ENCODE peak calls at places on chromosomes 1 and 21, in eight cellular contexts. One of them, this sample, is unnamed. For H3K9me3, the result is how much of the 10 kb centered on the place peaks cover.

GRCh38 chr1:53594391-53595180 is 135.4 kb downstream of the DMRTB1 start:
- DNase-seq in pancreas: no peak
- DNase-seq in psoas muscle: no peak
- DNase-seq in CD8-positive, alpha-beta T cell: no peak
- DNase-seq in SK-N-SH: no peak
- DNase-seq in esophagus squamous epithelium: no peak
- DNase-seq in suprapubic skin: no peak
- DNase-seq in A673: no peak
- DNase-seq in this sample: no peak

GRCh38 chr1:189619682-189620332 is 857.9 kb downstream of the BRINP3 start:
- DNase-seq in pancreas: no peak
- DNase-seq in psoas muscle: no peak
- DNase-seq in CD8-positive, alpha-beta T cell: no peak
- DNase-seq in SK-N-SH: no peak
- DNase-seq in esophagus squamous epithelium: no peak
- DNase-seq in suprapubic skin: no peak
- DNase-seq in A673: peak
- DNase-seq in this sample: no peak

GRCh38 chr1:219927956-219928790 is at the start of gene SLC30A10:
- DNase-seq in pancreas: peak
- DNase-seq in psoas muscle: no peak
- DNase-seq in CD8-positive, alpha-beta T cell: no peak
- DNase-seq in SK-N-SH: peak
- DNase-seq in esophagus squamous epithelium: no peak
- DNase-seq in suprapubic skin: no peak
- DNase-seq in A673: peak
- DNase-seq in this sample: no peak

GRCh38 chr1:205226868-205227583 is 720 bp upstream of the TMCC2 start:
- DNase-seq in pancreas: no peak
- DNase-seq in psoas muscle: no peak
- DNase-seq in CD8-positive, alpha-beta T cell: no peak
- DNase-seq in SK-N-SH: peak
- DNase-seq in esophagus squamous epithelium: no peak
- DNase-seq in suprapubic skin: no peak
- DNase-seq in A673: peak
- DNase-seq in this sample: no peak

GRCh38 chr1:246703581-246703980 is 20.6 kb upstream of the SCCPDH start:
- DNase-seq in pancreas: no peak
- DNase-seq in psoas muscle: no peak
- DNase-seq in CD8-positive, alpha-beta T cell: no peak
- DNase-seq in SK-N-SH: no peak
- DNase-seq in esophagus squamous epithelium: no peak
- DNase-seq in suprapubic skin: no peak
- DNase-seq in A673: peak
- DNase-seq in this sample: no peak

GRCh38 chr1:47866631-47867446 is 130.3 kb downstream of the TRABD2B start:
- DNase-seq in pancreas: no peak
- DNase-seq in psoas muscle: no peak
- DNase-seq in CD8-positive, alpha-beta T cell: no peak
- DNase-seq in SK-N-SH: no peak
- DNase-seq in esophagus squamous epithelium: no peak
- DNase-seq in suprapubic skin: no peak
- DNase-seq in A673: no peak
- DNase-seq in this sample: no peak

GRCh38 chr1:236948996-236949395 is 55.2 kb downstream of the MT1HL1 start:
- DNase-seq in pancreas: no peak
- DNase-seq in psoas muscle: no peak
- DNase-seq in CD8-positive, alpha-beta T cell: no peak
- DNase-seq in SK-N-SH: no peak
- DNase-seq in esophagus squamous epithelium: no peak
- DNase-seq in suprapubic skin: no peak
- DNase-seq in A673: no peak
- DNase-seq in this sample: no peak

GRCh38 chr1:23719162-23719820 is 24.0 kb upstream of the ELOA start:
- DNase-seq in pancreas: no peak
- DNase-seq in psoas muscle: peak
- DNase-seq in CD8-positive, alpha-beta T cell: no peak
- DNase-seq in SK-N-SH: no peak
- DNase-seq in esophagus squamous epithelium: no peak
- DNase-seq in suprapubic skin: no peak
- DNase-seq in A673: no peak
- DNase-seq in this sample: peak

GRCh38 chr1:169163059-169163458 is 56.6 kb downstream of the ATP1B1 start:
- DNase-seq in pancreas: no peak
- DNase-seq in psoas muscle: no peak
- DNase-seq in CD8-positive, alpha-beta T cell: no peak
- DNase-seq in SK-N-SH: no peak
- DNase-seq in esophagus squamous epithelium: no peak
- DNase-seq in suprapubic skin: no peak
- DNase-seq in A673: no peak
- DNase-seq in this sample: no peak

GRCh38 chr1:54273092-54273836 is 73.3 kb downstream of the MRPL37 start:
- DNase-seq in pancreas: no peak
- DNase-seq in psoas muscle: peak
- DNase-seq in CD8-positive, alpha-beta T cell: no peak
- DNase-seq in SK-N-SH: peak
- DNase-seq in esophagus squamous epithelium: no peak
- DNase-seq in suprapubic skin: no peak
- DNase-seq in A673: peak
- DNase-seq in this sample: peak

GRCh38 chr1:172637522-172637921 is 21.4 kb upstream of the FASLG start:
- DNase-seq in pancreas: no peak
- DNase-seq in psoas muscle: no peak
- DNase-seq in CD8-positive, alpha-beta T cell: no peak
- DNase-seq in SK-N-SH: no peak
- DNase-seq in esophagus squamous epithelium: no peak
- DNase-seq in suprapubic skin: no peak
- DNase-seq in A673: peak
- DNase-seq in this sample: no peak

GRCh38 chr1:98164508-98164907 is 243.7 kb upstream of the DPYD start:
- DNase-seq in pancreas: no peak
- DNase-seq in psoas muscle: no peak
- DNase-seq in CD8-positive, alpha-beta T cell: no peak
- DNase-seq in SK-N-SH: no peak
- DNase-seq in esophagus squamous epithelium: no peak
- DNase-seq in suprapubic skin: no peak
- DNase-seq in A673: no peak
- DNase-seq in this sample: no peak

GRCh38 chr1:230120949-230121381 is 53.9 kb downstream of the GALNT2 start:
- DNase-seq in pancreas: no peak
- DNase-seq in psoas muscle: no peak
- DNase-seq in CD8-positive, alpha-beta T cell: no peak
- DNase-seq in SK-N-SH: peak
- DNase-seq in esophagus squamous epithelium: no peak
- DNase-seq in suprapubic skin: no peak
- DNase-seq in A673: peak
- DNase-seq in this sample: no peak

GRCh38 chr1:72693376-72693775 is 411.0 kb upstream of the NEGR1 start:
- DNase-seq in pancreas: no peak
- DNase-seq in psoas muscle: no peak
- DNase-seq in CD8-positive, alpha-beta T cell: no peak
- DNase-seq in SK-N-SH: no peak
- DNase-seq in esophagus squamous epithelium: no peak
- DNase-seq in suprapubic skin: no peak
- DNase-seq in A673: no peak
- DNase-seq in this sample: no peak

GRCh38 chr1:72690871-72691270 is 408.5 kb upstream of the NEGR1 start:
- DNase-seq in pancreas: no peak
- DNase-seq in psoas muscle: no peak
- DNase-seq in CD8-positive, alpha-beta T cell: no peak
- DNase-seq in SK-N-SH: no peak
- DNase-seq in esophagus squamous epithelium: no peak
- DNase-seq in suprapubic skin: no peak
- DNase-seq in A673: no peak
- DNase-seq in this sample: no peak

GRCh38 chr1:72697410-72697809 is 415.1 kb upstream of the NEGR1 start:
- DNase-seq in pancreas: no peak
- DNase-seq in psoas muscle: no peak
- DNase-seq in CD8-positive, alpha-beta T cell: no peak
- DNase-seq in SK-N-SH: no peak
- DNase-seq in esophagus squamous epithelium: no peak
- DNase-seq in suprapubic skin: no peak
- DNase-seq in A673: no peak
- DNase-seq in this sample: no peak

DNA sequence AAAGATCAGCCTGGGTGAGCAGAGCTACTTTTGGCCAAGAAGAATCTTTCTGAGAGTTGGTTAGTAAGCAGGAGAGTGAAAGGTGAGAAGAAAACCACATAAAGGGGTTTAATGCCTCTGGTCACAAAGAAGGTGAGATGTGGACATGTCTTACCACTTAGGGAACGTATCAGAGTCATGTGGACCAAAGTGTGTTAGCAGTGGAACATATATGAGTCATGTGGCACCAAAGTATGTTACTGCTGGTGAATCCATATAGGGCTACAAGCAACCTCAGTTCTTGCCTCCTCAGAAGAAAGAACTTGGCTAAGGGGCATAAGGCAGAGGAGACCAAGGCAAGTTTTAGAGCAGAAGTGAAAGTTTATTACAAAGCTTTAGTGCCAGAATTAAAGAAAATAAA is 411.6 kb upstream of the NEGR1 start:
- DNase-seq in pancreas: no peak
- DNase-seq in psoas muscle: no peak
- DNase-seq in CD8-positive, alpha-beta T cell: no peak
- DNase-seq in SK-N-SH: no peak
- DNase-seq in esophagus squamous epithelium: no peak
- DNase-seq in suprapubic skin: no peak
- DNase-seq in A673: no peak
- DNase-seq in this sample: no peak
- H3K9me3 ChIP-seq in pancreas: under half
- H3K9me3 ChIP-seq in psoas muscle: under half
- H3K9me3 ChIP-seq in CD8-positive, alpha-beta T cell: under half
- H3K9me3 ChIP-seq in SK-N-SH: under half
- H3K9me3 ChIP-seq in esophagus squamous epithelium: under half
- H3K9me3 ChIP-seq in suprapubic skin: under half
- H3K9me3 ChIP-seq in A673: half or more
- H3K9me3 ChIP-seq in this sample: under half

GRCh38 chr1:228298471-228298870 is 90.6 kb downstream of the OBSCN start:
- DNase-seq in pancreas: no peak
- DNase-seq in psoas muscle: no peak
- DNase-seq in CD8-positive, alpha-beta T cell: no peak
- DNase-seq in SK-N-SH: no peak
- DNase-seq in esophagus squamous epithelium: no peak
- DNase-seq in suprapubic skin: no peak
- DNase-seq in A673: no peak
- DNase-seq in this sample: no peak

GRCh38 chr1:228297822-228298221 is 90.0 kb downstream of the OBSCN start:
- DNase-seq in pancreas: no peak
- DNase-seq in psoas muscle: peak
- DNase-seq in CD8-positive, alpha-beta T cell: no peak
- DNase-seq in SK-N-SH: no peak
- DNase-seq in esophagus squamous epithelium: no peak
- DNase-seq in suprapubic skin: no peak
- DNase-seq in A673: no peak
- DNase-seq in this sample: no peak

GRCh38 chr1:228297242-228297641 is 89.4 kb downstream of the OBSCN start:
- DNase-seq in pancreas: no peak
- DNase-seq in psoas muscle: no peak
- DNase-seq in CD8-positive, alpha-beta T cell: no peak
- DNase-seq in SK-N-SH: no peak
- DNase-seq in esophagus squamous epithelium: no peak
- DNase-seq in suprapubic skin: no peak
- DNase-seq in A673: no peak
- DNase-seq in this sample: no peak

GRCh38 chr1:228299901-228300300 is 92.1 kb downstream of the OBSCN start:
- DNase-seq in pancreas: no peak
- DNase-seq in psoas muscle: no peak
- DNase-seq in CD8-positive, alpha-beta T cell: no peak
- DNase-seq in SK-N-SH: no peak
- DNase-seq in esophagus squamous epithelium: no peak
- DNase-seq in suprapubic skin: no peak
- DNase-seq in A673: no peak
- DNase-seq in this sample: no peak

DNA sequence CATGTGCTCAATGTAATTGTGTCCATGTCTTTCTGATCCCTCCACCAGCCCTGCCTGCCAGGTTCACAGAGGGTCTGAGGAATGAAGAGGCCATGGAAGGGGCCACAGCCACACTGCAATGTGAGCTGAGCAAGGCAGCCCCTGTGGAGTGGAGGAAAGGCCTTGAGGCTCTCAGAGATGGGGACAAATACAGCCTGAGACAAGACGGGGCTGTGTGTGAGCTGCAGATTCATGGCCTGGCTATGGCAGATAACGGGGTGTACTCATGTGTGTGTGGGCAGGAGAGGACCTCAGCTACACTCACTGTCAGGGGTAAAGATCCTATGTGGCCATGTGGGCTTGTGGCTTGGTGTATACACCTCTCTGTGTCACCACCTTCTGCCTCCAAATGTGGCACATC is 91.4 kb downstream of the OBSCN start:
- DNase-seq in pancreas: no peak
- DNase-seq in psoas muscle: no peak
- DNase-seq in CD8-positive, alpha-beta T cell: no peak
- DNase-seq in SK-N-SH: no peak
- DNase-seq in esophagus squamous epithelium: no peak
- DNase-seq in suprapubic skin: no peak
- DNase-seq in A673: no peak
- DNase-seq in this sample: no peak
- H3K9me3 ChIP-seq in pancreas: under half
- H3K9me3 ChIP-seq in psoas muscle: under half
- H3K9me3 ChIP-seq in CD8-positive, alpha-beta T cell: under half
- H3K9me3 ChIP-seq in SK-N-SH: under half
- H3K9me3 ChIP-seq in esophagus squamous epithelium: under half
- H3K9me3 ChIP-seq in suprapubic skin: under half
- H3K9me3 ChIP-seq in A673: under half
- H3K9me3 ChIP-seq in this sample: under half

DNA sequence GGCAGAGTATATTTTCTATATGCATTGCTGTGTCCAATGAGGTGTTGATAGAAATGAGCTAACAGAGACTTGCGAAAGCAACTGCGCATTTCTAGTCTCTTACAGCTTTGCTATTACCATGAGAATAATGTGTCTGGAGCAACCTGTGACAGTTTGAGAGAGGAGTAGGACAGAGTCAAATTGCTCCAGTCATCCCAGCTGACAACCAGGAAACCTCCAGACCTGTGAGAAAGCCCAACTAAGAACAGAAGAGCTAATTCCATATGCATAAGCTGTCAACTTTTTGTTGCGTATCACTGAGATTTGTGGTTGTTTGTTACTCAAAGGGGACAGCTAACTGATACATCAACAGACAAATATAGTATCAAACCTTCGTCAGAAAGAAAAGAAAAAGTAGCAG is 354.1 kb upstream of the LRRC7 start:
- DNase-seq in pancreas: no peak
- DNase-seq in psoas muscle: no peak
- DNase-seq in CD8-positive, alpha-beta T cell: no peak
- DNase-seq in SK-N-SH: no peak
- DNase-seq in esophagus squamous epithelium: no peak
- DNase-seq in suprapubic skin: no peak
- DNase-seq in A673: no peak
- DNase-seq in this sample: no peak
- H3K9me3 ChIP-seq in pancreas: under half
- H3K9me3 ChIP-seq in psoas muscle: under half
- H3K9me3 ChIP-seq in CD8-positive, alpha-beta T cell: under half
- H3K9me3 ChIP-seq in SK-N-SH: under half
- H3K9me3 ChIP-seq in esophagus squamous epithelium: under half
- H3K9me3 ChIP-seq in suprapubic skin: under half
- H3K9me3 ChIP-seq in A673: under half
- H3K9me3 ChIP-seq in this sample: under half

DNA sequence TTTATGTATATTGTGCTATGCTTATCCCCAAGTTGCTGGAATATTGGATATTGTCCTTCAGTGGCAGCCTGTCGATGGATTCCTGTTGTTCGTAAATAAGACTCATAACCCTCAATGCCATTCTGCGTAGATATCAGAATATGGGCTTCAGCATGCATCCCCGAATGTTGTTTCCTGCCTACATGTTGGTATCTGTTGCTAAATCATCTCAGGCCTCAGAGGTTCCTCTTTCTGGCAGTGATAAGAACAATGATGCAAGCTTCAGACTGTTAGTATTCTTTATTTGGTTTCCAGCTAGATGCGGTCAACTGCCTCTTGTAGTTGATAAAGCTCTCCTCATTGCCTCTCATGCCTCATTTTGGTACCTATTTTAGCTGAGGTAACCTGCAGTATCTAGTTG is 2082.6 kb downstream of the MRPL39 start:
- DNase-seq in pancreas: no peak
- DNase-seq in psoas muscle: no peak
- DNase-seq in CD8-positive, alpha-beta T cell: no peak
- DNase-seq in SK-N-SH: no peak
- DNase-seq in esophagus squamous epithelium: no peak
- DNase-seq in suprapubic skin: no peak
- DNase-seq in A673: no peak
- DNase-seq in this sample: no peak
- H3K9me3 ChIP-seq in pancreas: under half
- H3K9me3 ChIP-seq in psoas muscle: under half
- H3K9me3 ChIP-seq in CD8-positive, alpha-beta T cell: under half
- H3K9me3 ChIP-seq in SK-N-SH: under half
- H3K9me3 ChIP-seq in esophagus squamous epithelium: under half
- H3K9me3 ChIP-seq in suprapubic skin: under half
- H3K9me3 ChIP-seq in A673: under half
- H3K9me3 ChIP-seq in this sample: under half